ENCODE peak calls at places on chromosomes 3 and 15, in five cellular contexts. One of them, this sample, is unnamed.

GRCh38 chr3:134029734-134030381 is at the start of gene SLCO2A1:
- DNase-seq in endothelial cell of umbilical vein: peak; percentile 23
- DNase-seq in fibroblast of lung: peak; percentile 34
- DNase-seq in HCT116: no peak
- DNase-seq in MM.1S: no peak
- DNase-seq in this sample: no peak

GRCh38 chr15:45670511-45670910 is 35.7 kb downstream of the SQOR start:
- DNase-seq in endothelial cell of umbilical vein: peak; percentile 97
- DNase-seq in fibroblast of lung: peak; percentile 9
- DNase-seq in HCT116: no peak
- DNase-seq in MM.1S: no peak
- DNase-seq in this sample: no peak

GRCh38 chr3:17831366-17831765 is 88.9 kb upstream of the TBC1D5 start:
- DNase-seq in endothelial cell of umbilical vein: no peak
- DNase-seq in fibroblast of lung: peak; percentile 19
- DNase-seq in HCT116: no peak
- DNase-seq in MM.1S: no peak
- DNase-seq in this sample: no peak

GRCh38 chr3:43270078-43270477 is 16.3 kb upstream of the SNRK start:
- DNase-seq in endothelial cell of umbilical vein: no peak
- DNase-seq in fibroblast of lung: no peak
- DNase-seq in HCT116: no peak
- DNase-seq in MM.1S: no peak
- DNase-seq in this sample: no peak

GRCh38 chr3:40414270-40414669 is 27.3 kb downstream of the ENTPD3 start:
- DNase-seq in endothelial cell of umbilical vein: no peak
- DNase-seq in fibroblast of lung: no peak
- DNase-seq in HCT116: no peak
- DNase-seq in MM.1S: no peak
- DNase-seq in this sample: no peak

GRCh38 chr3:51717947-51718346 is 11.1 kb downstream of the GRM2 start:
- DNase-seq in endothelial cell of umbilical vein: no peak
- DNase-seq in fibroblast of lung: no peak
- DNase-seq in HCT116: no peak
- DNase-seq in MM.1S: no peak
- DNase-seq in this sample: no peak

GRCh38 chr3:150349314-150350097 is 58.6 kb upstream of the TSC22D2 start:
- DNase-seq in endothelial cell of umbilical vein: no peak
- DNase-seq in fibroblast of lung: no peak
- DNase-seq in HCT116: no peak
- DNase-seq in MM.1S: no peak
- DNase-seq in this sample: no peak

GRCh38 chr3:151410891-151411559 is 26.5 kb upstream of the P2RY12 start:
- DNase-seq in endothelial cell of umbilical vein: no peak
- DNase-seq in fibroblast of lung: peak; percentile 32
- DNase-seq in HCT116: no peak
- DNase-seq in MM.1S: no peak
- DNase-seq in this sample: peak; percentile 75

GRCh38 chr3:61663728-61664492 is 102.5 kb downstream of the PTPRG start:
- DNase-seq in endothelial cell of umbilical vein: no peak
- DNase-seq in fibroblast of lung: peak; percentile 95
- DNase-seq in HCT116: peak; percentile 76
- DNase-seq in MM.1S: no peak
- DNase-seq in this sample: no peak

GRCh38 chr3:151282921-151283320 is 4.6 kb upstream of the P2RY14 start:
- DNase-seq in endothelial cell of umbilical vein: peak; percentile 58
- DNase-seq in fibroblast of lung: peak; percentile 76
- DNase-seq in HCT116: peak; percentile 51
- DNase-seq in MM.1S: peak; percentile 59
- DNase-seq in this sample: peak; percentile 74

GRCh38 chr15:84878504-84878903 is 6.0 kb upstream of the SLC28A1 start:
- DNase-seq in endothelial cell of umbilical vein: peak; percentile 55
- DNase-seq in fibroblast of lung: peak; percentile 59
- DNase-seq in HCT116: peak; percentile 56
- DNase-seq in MM.1S: peak; percentile 43
- DNase-seq in this sample: peak; percentile 87

GRCh38 chr3:46449755-46450552 is 14.8 kb downstream of the LTF start:
- DNase-seq in endothelial cell of umbilical vein: no peak
- DNase-seq in fibroblast of lung: peak; percentile 12
- DNase-seq in HCT116: peak; percentile 24
- DNase-seq in MM.1S: no peak
- DNase-seq in this sample: peak; percentile 52

GRCh38 chr3:149593416-149594160 is 64.2 kb downstream of the WWTR1 start:
- DNase-seq in endothelial cell of umbilical vein: no peak
- DNase-seq in fibroblast of lung: no peak
- DNase-seq in HCT116: no peak
- DNase-seq in MM.1S: no peak
- DNase-seq in this sample: no peak

GRCh38 chr3:32991781-32992180 is 40.3 kb downstream of the CCR4 start:
- DNase-seq in endothelial cell of umbilical vein: no peak
- DNase-seq in fibroblast of lung: no peak
- DNase-seq in HCT116: no peak
- DNase-seq in MM.1S: no peak
- DNase-seq in this sample: no peak

GRCh38 chr3:107085261-107085660 is 292.0 kb upstream of the CCDC54 start:
- DNase-seq in endothelial cell of umbilical vein: peak; percentile 18
- DNase-seq in fibroblast of lung: peak; percentile 8
- DNase-seq in HCT116: no peak
- DNase-seq in MM.1S: no peak
- DNase-seq in this sample: no peak

GRCh38 chr3:50288387-50289007 is 3.7 kb downstream of the IFRD2 start:
- DNase-seq in endothelial cell of umbilical vein: no peak
- DNase-seq in fibroblast of lung: no peak
- DNase-seq in HCT116: no peak
- DNase-seq in MM.1S: no peak
- DNase-seq in this sample: no peak

GRCh38 chr3:32392530-32393302 is 1.1 kb downstream of the CMTM7 start:
- DNase-seq in endothelial cell of umbilical vein: peak; percentile 69
- DNase-seq in fibroblast of lung: peak; percentile 80
- DNase-seq in HCT116: no peak
- DNase-seq in MM.1S: no peak
- DNase-seq in this sample: no peak

GRCh38 chr3:130709671-130710070 is 37.0 kb downstream of the PIK3R4 start:
- DNase-seq in endothelial cell of umbilical vein: no peak
- DNase-seq in fibroblast of lung: no peak
- DNase-seq in HCT116: no peak
- DNase-seq in MM.1S: no peak
- DNase-seq in this sample: no peak

GRCh38 chr3:155746703-155747102 is 1.8 kb upstream of the PLCH1 start:
- DNase-seq in endothelial cell of umbilical vein: no peak
- DNase-seq in fibroblast of lung: no peak
- DNase-seq in HCT116: no peak
- DNase-seq in MM.1S: no peak
- DNase-seq in this sample: no peak

GRCh38 chr3:53844262-53845102 is 1.7 kb downstream of the CHDH start:
- DNase-seq in endothelial cell of umbilical vein: no peak
- DNase-seq in fibroblast of lung: no peak
- DNase-seq in HCT116: no peak
- DNase-seq in MM.1S: no peak
- DNase-seq in this sample: no peak

GRCh38 chr3:175885196-175885766 is 1026.1 kb downstream of the NAALADL2 start:
- DNase-seq in endothelial cell of umbilical vein: no peak
- DNase-seq in fibroblast of lung: no peak
- DNase-seq in HCT116: no peak
- DNase-seq in MM.1S: no peak
- DNase-seq in this sample: no peak

GRCh38 chr15:67149068-67149841 is 83.9 kb downstream of the SMAD3 start:
- DNase-seq in endothelial cell of umbilical vein: no peak
- DNase-seq in fibroblast of lung: no peak
- DNase-seq in HCT116: no peak
- DNase-seq in MM.1S: no peak
- DNase-seq in this sample: no peak

GRCh38 chr3:193240436-193240849 is 579 bp upstream of the PLAAT1 start:
- DNase-seq in endothelial cell of umbilical vein: no peak
- DNase-seq in fibroblast of lung: no peak
- DNase-seq in HCT116: no peak
- DNase-seq in MM.1S: no peak
- DNase-seq in this sample: no peak

GRCh38 chr3:9168230-9168629 is 81.2 kb downstream of the SRGAP3 start:
- DNase-seq in endothelial cell of umbilical vein: no peak
- DNase-seq in fibroblast of lung: no peak
- DNase-seq in HCT116: no peak
- DNase-seq in MM.1S: peak; percentile 95
- DNase-seq in this sample: peak; percentile 56

GRCh38 chr3:115040673-115041286 is 106.3 kb downstream of the ZBTB20 start:
- DNase-seq in endothelial cell of umbilical vein: peak; percentile 67
- DNase-seq in fibroblast of lung: peak; percentile 62
- DNase-seq in HCT116: peak; percentile 16
- DNase-seq in MM.1S: peak; percentile 36
- DNase-seq in this sample: peak; percentile 56

GRCh38 chr3:74273555-74274402 is 340.7 kb downstream of the CNTN3 start:
- DNase-seq in endothelial cell of umbilical vein: no peak
- DNase-seq in fibroblast of lung: no peak
- DNase-seq in HCT116: no peak
- DNase-seq in MM.1S: no peak
- DNase-seq in this sample: no peak

GRCh38 chr3:52091566-52092290 is 35.4 kb upstream of the DUSP7 start:
- DNase-seq in endothelial cell of umbilical vein: no peak
- DNase-seq in fibroblast of lung: peak; percentile 62
- DNase-seq in HCT116: no peak
- DNase-seq in MM.1S: no peak
- DNase-seq in this sample: no peak

GRCh38 chr3:114850913-114851312 is 296.2 kb downstream of the ZBTB20 start:
- DNase-seq in endothelial cell of umbilical vein: no peak
- DNase-seq in fibroblast of lung: no peak
- DNase-seq in HCT116: no peak
- DNase-seq in MM.1S: no peak
- DNase-seq in this sample: no peak

GRCh38 chr15:33111051-33111451 is 83.5 kb downstream of the FMN1 start:
- DNase-seq in endothelial cell of umbilical vein: peak; percentile 80
- DNase-seq in fibroblast of lung: peak; percentile 82
- DNase-seq in HCT116: no peak
- DNase-seq in MM.1S: no peak
- DNase-seq in this sample: no peak

DNA sequence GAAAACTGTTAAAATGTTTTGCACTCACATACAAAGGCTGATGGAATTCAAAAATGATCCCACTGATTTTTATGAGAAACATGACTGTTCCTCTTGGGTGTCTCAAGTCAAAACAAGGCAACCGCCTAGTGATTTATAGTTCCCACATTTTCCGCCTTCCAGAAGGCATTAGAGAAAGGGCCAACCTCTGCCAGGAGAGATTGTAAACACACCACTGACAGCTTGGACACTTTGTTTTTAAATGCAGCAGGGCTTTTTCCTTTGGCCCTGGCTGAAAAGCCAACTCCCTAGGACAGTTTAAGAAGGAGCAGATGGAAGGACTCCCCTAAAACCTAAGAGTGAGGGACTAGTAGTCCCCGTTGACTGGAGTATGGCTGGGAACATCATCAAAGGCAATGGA is 27.8 kb downstream of the PARP16 start:
- DNase-seq in endothelial cell of umbilical vein: no peak
- DNase-seq in fibroblast of lung: peak; percentile 73
- DNase-seq in HCT116: no peak
- DNase-seq in MM.1S: no peak
- DNase-seq in this sample: no peak
- H3K4me2 ChIP-seq in endothelial cell of umbilical vein: no peak overlapping the region
- H3K4me2 ChIP-seq in fibroblast of lung: no peak overlapping the region
- H3K4me2 ChIP-seq in HCT116: no peak overlapping the region
- H3K4me2 ChIP-seq in MM.1S: no peak overlapping the region
- H3K4me2 ChIP-seq in this sample: no peak overlapping the region

GRCh38 chr3:191343115-191343514 is 12.8 kb upstream of the UTS2B start:
- DNase-seq in endothelial cell of umbilical vein: no peak
- DNase-seq in fibroblast of lung: peak; percentile 45
- DNase-seq in HCT116: no peak
- DNase-seq in MM.1S: no peak
- DNase-seq in this sample: no peak
- H3K4me2 ChIP-seq in endothelial cell of umbilical vein: no peak overlapping the region
- H3K4me2 ChIP-seq in fibroblast of lung: no peak overlapping the region
- H3K4me2 ChIP-seq in HCT116: no peak overlapping the region
- H3K4me2 ChIP-seq in MM.1S: no peak overlapping the region
- H3K4me2 ChIP-seq in this sample: no peak overlapping the region

DNA sequence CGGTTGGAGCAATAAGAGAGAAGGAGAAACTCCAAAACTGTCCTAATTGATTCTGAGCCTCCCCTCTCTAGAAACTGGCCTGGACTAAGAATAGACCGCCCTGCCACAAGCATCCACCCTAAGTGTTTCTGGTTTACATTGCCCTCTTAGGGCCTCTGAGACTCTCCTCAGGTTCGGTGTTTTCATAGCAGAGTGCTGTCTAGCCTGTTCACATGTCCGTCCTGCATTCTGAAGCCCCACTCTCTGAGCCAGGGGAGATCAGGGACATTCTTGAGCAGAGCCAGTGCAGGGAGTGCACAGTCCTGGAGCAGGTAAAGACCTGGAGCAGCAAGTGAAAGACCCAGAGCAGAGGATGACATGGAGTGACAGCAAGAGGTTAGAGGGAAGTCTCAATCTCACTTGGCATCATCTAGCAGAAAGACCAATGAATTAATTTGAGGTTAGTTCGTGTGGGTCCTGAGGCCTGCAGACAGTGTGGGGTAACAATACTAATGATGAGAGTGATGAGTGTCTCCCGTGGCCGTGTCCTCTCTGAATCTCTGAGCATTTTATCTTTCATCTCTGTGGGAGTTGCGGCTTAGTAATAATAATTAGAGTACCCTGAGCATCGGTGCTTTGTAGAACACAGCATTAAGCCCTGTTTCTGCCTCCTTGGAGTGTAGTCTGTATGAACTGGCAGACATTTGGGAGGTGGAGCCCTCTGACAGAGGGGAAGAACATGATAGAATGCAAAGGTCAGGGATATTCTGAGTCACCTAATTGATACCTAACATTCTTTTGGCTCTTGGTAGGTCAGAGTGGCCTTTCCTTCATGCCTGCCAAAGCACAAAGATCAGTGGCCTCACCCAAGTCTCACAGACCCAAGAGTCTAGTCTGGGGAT is 24.6 kb downstream of the MAPKBP1 start:
- DNase-seq in endothelial cell of umbilical vein: no peak
- DNase-seq in fibroblast of lung: no peak
- DNase-seq in HCT116: no peak
- DNase-seq in MM.1S: no peak
- DNase-seq in this sample: no peak
- H3K4me2 ChIP-seq in endothelial cell of umbilical vein: no peak overlapping the region
- H3K4me2 ChIP-seq in fibroblast of lung: no peak overlapping the region
- H3K4me2 ChIP-seq in HCT116: peak overlapping the region; percentile 57
- H3K4me2 ChIP-seq in MM.1S: no peak overlapping the region
- H3K4me2 ChIP-seq in this sample: no peak overlapping the region

DNA sequence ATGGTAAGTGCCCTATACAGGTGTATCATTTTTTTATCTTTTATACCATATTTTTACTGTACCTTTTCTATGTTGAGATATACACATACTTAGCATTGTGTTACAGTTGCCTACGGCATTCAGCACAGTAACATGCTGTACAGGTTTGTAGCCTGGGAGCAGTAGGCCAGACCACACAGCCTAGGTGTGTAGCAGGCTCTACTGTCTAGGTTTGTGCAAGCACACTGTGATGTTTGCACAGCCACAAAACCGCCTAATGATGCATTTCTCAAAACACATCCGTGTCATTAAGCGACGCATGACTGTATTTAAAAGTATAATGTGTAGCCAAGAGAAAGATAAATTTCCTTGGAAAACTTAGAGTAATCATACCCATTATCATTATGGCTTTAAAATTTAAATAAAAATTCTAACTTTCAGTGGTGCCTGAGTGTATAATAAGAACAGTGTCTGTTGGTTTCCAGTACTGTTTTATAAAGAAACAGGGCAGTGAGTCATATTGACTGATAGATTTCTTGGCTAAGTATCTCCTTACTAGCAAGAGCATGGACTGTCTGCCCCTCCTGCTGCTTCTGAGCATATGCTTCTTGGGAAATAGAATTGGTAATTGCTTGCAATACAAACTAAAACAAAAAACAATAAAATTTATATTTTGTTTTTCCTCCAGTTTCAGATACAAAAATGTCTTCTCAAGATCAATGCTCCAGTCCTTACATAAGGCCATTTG is 18.3 kb downstream of the CALML4 start:
- DNase-seq in endothelial cell of umbilical vein: no peak
- DNase-seq in fibroblast of lung: peak; percentile 89
- DNase-seq in HCT116: no peak
- DNase-seq in MM.1S: no peak
- DNase-seq in this sample: no peak
- H3K4me2 ChIP-seq in endothelial cell of umbilical vein: no peak overlapping the region
- H3K4me2 ChIP-seq in fibroblast of lung: peak overlapping the region; percentile 75
- H3K4me2 ChIP-seq in HCT116: no peak overlapping the region
- H3K4me2 ChIP-seq in MM.1S: peak overlapping the region; percentile 67
- H3K4me2 ChIP-seq in this sample: no peak overlapping the region